ENCODE peak calls at places on chromosome 2, in four cellular contexts. A, C, Z and S are unnamed samples.

GRCh38 chr2:173307287-173307686 is 47.4 kb upstream of the CDCA7 start:
- DNase-seq in A (no peak), C (no peak), Z (no peak), S (peak; percentile 38)

GRCh38 chr2:168753765-168754334 is 48.6 kb upstream of the NOSTRIN start:
- DNase-seq in A (no peak), C (no peak), Z (no peak), S (no peak)

GRCh38 chr2:236653863-236654262 is 84.2 kb downstream of the ACKR3 start:
- DNase-seq in A (no peak), C (no peak), Z (no peak), S (no peak)

GRCh38 chr2:150624001-150624401 is 136.5 kb upstream of the RND3 start:
- DNase-seq in A (no peak), C (no peak), Z (no peak), S (no peak)

GRCh38 chr2:121791801-121792221 is 36.4 kb downstream of the TSN start:
- DNase-seq in A (no peak), C (no peak), Z (no peak), S (no peak)

GRCh38 chr2:165082479-165082878 is 121.4 kb downstream of the SCN3A start:
- DNase-seq in A (no peak), C (no peak), Z (no peak), S (no peak)

GRCh38 chr2:163667064-163667887 is 68.5 kb downstream of the FIGN start:
- DNase-seq in A (no peak), C (no peak), Z (no peak), S (no peak)

GRCh38 chr2:167331636-167332232 is 443.5 kb downstream of the XIRP2 start:
- DNase-seq in A (no peak), C (peak; percentile 77), Z (peak; percentile 0), S (peak; percentile 98)

GRCh38 chr2:15940661-15941482 is 522 bp downstream of the MYCN start:
- DNase-seq in A (no peak), C (no peak), Z (no peak), S (no peak)

GRCh38 chr2:216343221-216343985 is 28.9 kb downstream of the MARCHF4 start:
- DNase-seq in A (no peak), C (no peak), Z (no peak), S (no peak)